ENCODE peak calls at places on chromosomes 2 and 18, in six cellular contexts. One of them, this sample, is unnamed.

GRCh38 chr18:22101731-22102130 is 67.7 kb upstream of the GATA6 start:
- DNase-seq in IMR-90: no peak
- DNase-seq in body of pancreas: no peak
- DNase-seq in GM12892: no peak
- DNase-seq in uterus: no peak
- DNase-seq in transverse colon: no peak
- DNase-seq in this sample: no peak

GRCh38 chr18:24530630-24531111 is 70.2 kb downstream of the HRH4 start:
- DNase-seq in IMR-90: peak
- DNase-seq in body of pancreas: no peak
- DNase-seq in GM12892: no peak
- DNase-seq in uterus: no peak
- DNase-seq in transverse colon: no peak
- DNase-seq in this sample: no peak

GRCh38 chr2:98346259-98347236 is at the start of gene CNGA3:
- DNase-seq in IMR-90: peak
- DNase-seq in body of pancreas: peak
- DNase-seq in GM12892: no peak
- DNase-seq in uterus: no peak
- DNase-seq in transverse colon: peak
- DNase-seq in this sample: no peak

GRCh38 chr18:7601249-7601620 is 34.1 kb downstream of the PTPRM start:
- DNase-seq in IMR-90: peak
- DNase-seq in body of pancreas: no peak
- DNase-seq in GM12892: no peak
- DNase-seq in uterus: no peak
- DNase-seq in transverse colon: no peak
- DNase-seq in this sample: no peak

GRCh38 chr2:235917506-235917905 is 250.7 kb downstream of the GBX2 start:
- DNase-seq in IMR-90: no peak
- DNase-seq in body of pancreas: no peak
- DNase-seq in GM12892: no peak
- DNase-seq in uterus: no peak
- DNase-seq in transverse colon: no peak
- DNase-seq in this sample: no peak

GRCh38 chr2:219870023-219870422 is 242.6 kb downstream of the SLC4A3 start:
- DNase-seq in IMR-90: peak
- DNase-seq in body of pancreas: no peak
- DNase-seq in GM12892: no peak
- DNase-seq in uterus: no peak
- DNase-seq in transverse colon: no peak
- DNase-seq in this sample: no peak

GRCh38 chr2:108573070-108573469 is 38.8 kb downstream of the LIMS1 start:
- DNase-seq in IMR-90: peak
- DNase-seq in body of pancreas: no peak
- DNase-seq in GM12892: no peak
- DNase-seq in uterus: no peak
- DNase-seq in transverse colon: no peak
- DNase-seq in this sample: no peak

GRCh38 chr2:12436483-12436882 is 280.3 kb upstream of the TRIB2 start:
- DNase-seq in IMR-90: peak
- DNase-seq in body of pancreas: no peak
- DNase-seq in GM12892: no peak
- DNase-seq in uterus: no peak
- DNase-seq in transverse colon: no peak
- DNase-seq in this sample: no peak

GRCh38 chr2:240626531-240627300 is 1.4 kb downstream of the GPR35 start:
- DNase-seq in IMR-90: no peak
- DNase-seq in body of pancreas: peak
- DNase-seq in GM12892: no peak
- DNase-seq in uterus: peak
- DNase-seq in transverse colon: peak
- DNase-seq in this sample: no peak

GRCh38 chr2:175577405-175577986 is 396.0 kb upstream of the ATP5MC3 start:
- DNase-seq in IMR-90: no peak
- DNase-seq in body of pancreas: no peak
- DNase-seq in GM12892: no peak
- DNase-seq in uterus: no peak
- DNase-seq in transverse colon: no peak
- DNase-seq in this sample: no peak

GRCh38 chr18:56200381-56200831 is 438.0 kb downstream of the TXNL1 start:
- DNase-seq in IMR-90: peak
- DNase-seq in body of pancreas: no peak
- DNase-seq in GM12892: no peak
- DNase-seq in uterus: no peak
- DNase-seq in transverse colon: no peak
- DNase-seq in this sample: no peak

GRCh38 chr18:80246656-80247402 is 485 bp downstream of the PARD6G start:
- DNase-seq in IMR-90: no peak
- DNase-seq in body of pancreas: peak
- DNase-seq in GM12892: peak
- DNase-seq in uterus: peak
- DNase-seq in transverse colon: no peak
- DNase-seq in this sample: no peak

GRCh38 chr2:43905388-43905803 is 66.6 kb downstream of the ABCG8 start:
- DNase-seq in IMR-90: no peak
- DNase-seq in body of pancreas: no peak
- DNase-seq in GM12892: no peak
- DNase-seq in uterus: no peak
- DNase-seq in transverse colon: no peak
- DNase-seq in this sample: no peak

GRCh38 chr2:144460981-144461766 is 58.7 kb downstream of the ZEB2 start:
- DNase-seq in IMR-90: peak
- DNase-seq in body of pancreas: no peak
- DNase-seq in GM12892: no peak
- DNase-seq in uterus: peak
- DNase-seq in transverse colon: peak
- DNase-seq in this sample: no peak

GRCh38 chr2:113376248-113376934 is 61.1 kb upstream of the ZNG1B start:
- DNase-seq in IMR-90: no peak
- DNase-seq in body of pancreas: no peak
- DNase-seq in GM12892: no peak
- DNase-seq in uterus: no peak
- DNase-seq in transverse colon: no peak
- DNase-seq in this sample: no peak

DNA sequence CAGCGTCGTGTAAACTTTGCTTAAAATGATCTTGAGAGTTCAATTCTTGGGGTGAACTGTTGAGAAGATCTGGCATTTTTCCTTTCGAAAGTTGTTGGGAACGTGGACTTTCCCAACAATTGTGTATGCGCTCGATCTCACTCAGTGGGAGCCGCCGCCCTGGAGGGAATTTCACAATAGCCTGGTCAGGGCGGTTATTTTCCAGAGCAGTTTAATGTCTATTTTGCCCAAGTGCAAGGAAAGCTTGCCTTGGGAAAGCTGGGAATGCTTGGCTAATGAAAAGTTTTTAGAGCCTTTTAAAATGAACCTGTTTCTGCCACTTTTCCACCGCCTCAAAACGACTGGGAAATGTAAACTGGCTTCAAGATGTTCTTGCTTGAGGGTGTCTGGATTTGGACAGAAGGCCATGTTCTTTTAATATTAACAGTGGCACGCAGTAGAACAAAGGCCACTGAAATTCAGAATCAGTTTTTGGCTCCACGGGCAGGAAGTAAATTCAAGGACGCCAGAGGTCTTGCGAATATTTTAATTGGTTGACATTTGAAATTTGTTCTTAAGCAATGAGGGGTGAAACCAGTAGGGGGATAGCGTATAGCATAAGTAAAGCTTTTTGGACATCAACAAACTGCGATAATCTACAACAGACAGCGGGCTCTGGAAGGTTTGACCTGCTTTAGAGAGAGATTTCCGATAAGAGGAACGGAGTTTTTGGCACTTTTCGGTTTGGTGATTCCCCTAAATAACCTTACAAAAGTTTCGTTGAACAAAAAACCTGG is 1.2 kb downstream of the CFLAR start:
- DNase-seq in IMR-90: peak
- DNase-seq in body of pancreas: peak
- DNase-seq in GM12892: no peak
- DNase-seq in uterus: peak
- DNase-seq in transverse colon: peak
- DNase-seq in this sample: no peak
- TF ChIP-seq POLR2A in IMR-90: no peak
- TF ChIP-seq POLR2A in body of pancreas: peak
- TF ChIP-seq POLR2A in GM12892: peak
- TF ChIP-seq POLR2A in uterus: no peak
- TF ChIP-seq POLR2A in transverse colon: peak
- TF ChIP-seq POLR2A in this sample: no peak

GRCh38 chr2:86441789-86442641 is 844 bp downstream of the KDM3A start:
- DNase-seq in IMR-90: peak
- DNase-seq in body of pancreas: peak
- DNase-seq in GM12892: peak
- DNase-seq in uterus: peak
- DNase-seq in transverse colon: peak
- DNase-seq in this sample: peak

GRCh38 chr2:86441392-86441788 is 219 bp downstream of the KDM3A start:
- DNase-seq in IMR-90: no peak
- DNase-seq in body of pancreas: no peak
- DNase-seq in GM12892: no peak
- DNase-seq in uterus: no peak
- DNase-seq in transverse colon: no peak
- DNase-seq in this sample: no peak

GRCh38 chr2:86439879-86440630 is 1.1 kb upstream of the KDM3A start:
- DNase-seq in IMR-90: no peak
- DNase-seq in body of pancreas: no peak
- DNase-seq in GM12892: no peak
- DNase-seq in uterus: no peak
- DNase-seq in transverse colon: no peak
- DNase-seq in this sample: no peak

GRCh38 chr2:86442642-86443005 is 1.5 kb downstream of the KDM3A start:
- DNase-seq in IMR-90: peak
- DNase-seq in body of pancreas: peak
- DNase-seq in GM12892: peak
- DNase-seq in uterus: peak
- DNase-seq in transverse colon: peak
- DNase-seq in this sample: peak

DNA sequence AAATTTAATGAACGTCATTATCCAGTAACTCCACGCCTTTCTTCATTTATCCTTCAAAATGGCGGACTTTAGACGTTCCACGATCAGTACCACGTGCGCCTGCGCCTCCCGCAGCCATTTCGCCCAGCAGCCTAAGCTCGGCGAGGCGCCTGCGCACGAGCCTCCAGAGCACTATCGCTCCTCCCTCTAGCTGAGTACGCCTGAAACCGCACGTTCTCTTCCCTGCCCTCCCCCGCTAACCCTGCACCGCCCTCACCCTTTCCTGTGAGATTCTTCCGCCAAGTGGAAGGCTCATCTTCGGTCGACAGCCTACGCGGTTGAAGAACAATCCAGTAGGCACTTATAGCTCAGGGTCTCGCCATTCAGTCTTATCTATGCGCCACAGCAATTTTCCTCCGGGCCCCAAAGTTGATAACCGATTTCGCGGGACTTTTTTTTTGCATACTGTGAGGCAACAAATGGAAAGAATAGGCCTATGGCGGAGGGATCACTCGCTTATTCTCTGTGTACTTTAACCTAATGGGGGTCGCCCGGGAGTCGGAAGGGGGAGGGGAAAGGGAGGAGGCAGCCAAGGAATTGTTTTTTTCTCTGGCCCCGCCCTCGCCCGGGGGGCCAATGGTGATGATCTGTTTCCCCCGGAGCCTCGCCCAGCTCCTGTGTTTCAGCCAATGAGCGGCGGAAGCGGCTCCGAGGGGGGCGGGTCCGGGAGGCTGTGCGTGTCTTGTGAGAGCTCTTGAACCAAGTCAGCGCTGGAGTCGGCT is at the start of gene KDM3A:
- DNase-seq in IMR-90: peak
- DNase-seq in body of pancreas: peak
- DNase-seq in GM12892: peak
- DNase-seq in uterus: peak
- DNase-seq in transverse colon: peak
- DNase-seq in this sample: peak
- TF ChIP-seq POLR2A in IMR-90: no peak
- TF ChIP-seq POLR2A in body of pancreas: peak
- TF ChIP-seq POLR2A in GM12892: no peak
- TF ChIP-seq POLR2A in uterus: no peak
- TF ChIP-seq POLR2A in transverse colon: peak
- TF ChIP-seq POLR2A in this sample: no peak

GRCh38 chr2:226477221-226478120 is 322.1 kb downstream of the IRS1 start:
- DNase-seq in IMR-90: peak
- DNase-seq in body of pancreas: no peak
- DNase-seq in GM12892: no peak
- DNase-seq in uterus: no peak
- DNase-seq in transverse colon: peak
- DNase-seq in this sample: no peak

GRCh38 chr2:226474131-226474530 is 325.5 kb downstream of the IRS1 start:
- DNase-seq in IMR-90: no peak
- DNase-seq in body of pancreas: no peak
- DNase-seq in GM12892: no peak
- DNase-seq in uterus: no peak
- DNase-seq in transverse colon: no peak
- DNase-seq in this sample: no peak

GRCh38 chr2:226483143-226483542 is 316.5 kb downstream of the IRS1 start:
- DNase-seq in IMR-90: no peak
- DNase-seq in body of pancreas: no peak
- DNase-seq in GM12892: no peak
- DNase-seq in uterus: no peak
- DNase-seq in transverse colon: no peak
- DNase-seq in this sample: no peak

GRCh38 chr2:226475650-226476049 is 324.0 kb downstream of the IRS1 start:
- DNase-seq in IMR-90: peak
- DNase-seq in body of pancreas: no peak
- DNase-seq in GM12892: no peak
- DNase-seq in uterus: no peak
- DNase-seq in transverse colon: no peak
- DNase-seq in this sample: no peak

GRCh38 chr2:226478121-226478809 is 321.4 kb downstream of the IRS1 start:
- DNase-seq in IMR-90: peak
- DNase-seq in body of pancreas: peak
- DNase-seq in GM12892: no peak
- DNase-seq in uterus: peak
- DNase-seq in transverse colon: peak
- DNase-seq in this sample: no peak
- TF ChIP-seq POLR2A in IMR-90: no peak
- TF ChIP-seq POLR2A in body of pancreas: no peak
- TF ChIP-seq POLR2A in GM12892: no peak
- TF ChIP-seq POLR2A in uterus: no peak
- TF ChIP-seq POLR2A in transverse colon: no peak
- TF ChIP-seq POLR2A in this sample: no peak

DNA sequence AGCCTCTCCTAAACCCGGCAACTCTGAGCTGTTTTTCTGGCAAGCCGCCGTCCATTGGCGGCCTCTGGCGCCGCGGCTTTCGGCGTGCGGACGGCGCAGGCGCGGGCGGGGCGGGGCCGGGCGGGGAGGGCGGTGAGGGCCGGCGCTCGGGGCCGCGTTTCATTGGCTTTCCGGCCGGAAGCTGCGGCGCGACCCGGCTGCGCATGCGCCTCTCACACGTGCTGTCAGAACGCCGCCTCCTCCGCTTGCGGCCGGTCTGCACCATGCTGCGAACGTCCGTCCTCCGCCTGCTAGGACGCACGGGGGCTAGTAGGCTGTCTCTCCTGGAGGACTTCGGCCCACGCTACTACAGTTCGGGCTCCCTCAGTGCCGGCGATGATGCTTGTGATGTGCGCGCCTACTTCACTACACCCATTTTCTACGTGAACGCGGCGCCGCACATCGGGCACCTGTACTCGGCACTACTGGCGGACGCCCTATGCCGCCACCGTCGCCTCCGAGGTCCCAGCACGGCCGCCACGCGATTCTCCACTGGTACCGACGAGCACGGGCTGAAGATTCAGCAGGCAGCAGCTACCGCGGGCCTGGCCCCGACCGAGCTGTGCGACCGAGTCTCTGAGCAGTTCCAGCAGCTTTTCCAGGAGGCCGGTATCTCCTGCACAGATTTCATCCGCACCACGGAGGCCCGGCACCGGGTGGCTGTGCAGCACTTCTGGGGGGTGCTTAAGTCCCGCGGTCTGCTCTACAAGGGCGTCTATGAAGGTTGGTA is at the start of gene MARS2:
- DNase-seq in IMR-90: peak
- DNase-seq in body of pancreas: peak
- DNase-seq in GM12892: peak
- DNase-seq in uterus: peak
- DNase-seq in transverse colon: peak
- DNase-seq in this sample: peak
- TF ChIP-seq POLR2A in IMR-90: no peak
- TF ChIP-seq POLR2A in body of pancreas: peak
- TF ChIP-seq POLR2A in GM12892: peak
- TF ChIP-seq POLR2A in uterus: peak
- TF ChIP-seq POLR2A in transverse colon: peak
- TF ChIP-seq POLR2A in this sample: no peak

This sample was measured in esophagus squamous epithelium.